ENCODE peak calls at places on chromosomes 11 and 22, in ten cellular contexts. A is lung, P is right atrium auricular region, V is BE2C, L is bronchial epithelial cell, Y is astrocyte of the spinal cord, B is cardiac muscle cell, E is BJ, R is activated B cell treated with CpG ODN at 0.5 μM for 24 hours, X is neural crest cell. Q is an unnamed sample.

GRCh38 chr11:114587398-114587953 is 8.1 kb downstream of the NXPE4 start:
- DNase-seq in A (no peak), P (no peak), V (no peak), L (no peak), Y (no peak), B (no peak), E (no peak), R (no peak), X (no peak), Q (no peak)

GRCh38 chr11:113997473-113997872 is 22.6 kb downstream of the HTR3A start:
- DNase-seq in A (no peak), P (no peak), V (no peak), L (no peak), Y (no peak), B (no peak), E (no peak), R (no peak), X (no peak), Q (no peak)

GRCh38 chr11:65591939-65592814 is 3.4 kb downstream of the KCNK7 start:
- DNase-seq in A (no peak), P (no peak), V (no peak), L (no peak), Y (peak; percentile 83), B (peak; percentile 69), E (no peak), R (no peak), X (no peak), Q (peak; percentile 65)

GRCh38 chr11:19432370-19433163 is 191.8 kb upstream of the E2F8 start:
- DNase-seq in A (no peak), P (no peak), V (no peak), L (peak; percentile 50), Y (peak; percentile 92), B (no peak), E (no peak), R (no peak), X (no peak), Q (no peak)

GRCh38 chr11:1573847-1574255 is 1.8 kb upstream of the DUSP8 start:
- DNase-seq in A (peak; percentile 71), P (no peak), V (no peak), L (no peak), Y (no peak), B (no peak), E (no peak), R (no peak), X (no peak), Q (no peak)

GRCh38 chr11:57202282-57202681 is 20.5 kb downstream of the LRRC55 start:
- DNase-seq in A (no peak), P (no peak), V (no peak), L (no peak), Y (no peak), B (no peak), E (no peak), R (no peak), X (no peak), Q (peak; percentile 79)

GRCh38 chr11:2510626-2511402 is 66.0 kb downstream of the KCNQ1 start:
- DNase-seq in A (peak; percentile 17), P (peak; percentile 50), V (peak; percentile 32), L (no peak), Y (no peak), B (no peak), E (no peak), R (peak; percentile 7), X (no peak), Q (peak; percentile 37)

GRCh38 chr11:13215157-13215556 is 62.4 kb upstream of the BMAL1 start:
- DNase-seq in A (no peak), P (no peak), V (no peak), L (peak; percentile 93), Y (peak; percentile 81), B (no peak), E (no peak), R (no peak), X (no peak), Q (no peak)

GRCh38 chr11:117457835-117458234 is 130.2 kb downstream of the CEP164 start:
- DNase-seq in A (no peak), P (no peak), V (peak; percentile 72), L (no peak), Y (no peak), B (no peak), E (no peak), R (no peak), X (no peak), Q (no peak)

GRCh38 chr11:10669258-10670033 is 24.1 kb downstream of the IRAG1 start:
- DNase-seq in A (no peak), P (no peak), V (peak; percentile 23), L (no peak), Y (peak; percentile 77), B (no peak), E (peak; percentile 85), R (no peak), X (no peak), Q (no peak)

GRCh38 chr22:43470218-43470617 is 58.4 kb downstream of the MPPED1 start:
- DNase-seq in A (no peak), P (no peak), V (no peak), L (no peak), Y (no peak), B (no peak), E (no peak), R (no peak), X (no peak), Q (no peak)

DNA sequence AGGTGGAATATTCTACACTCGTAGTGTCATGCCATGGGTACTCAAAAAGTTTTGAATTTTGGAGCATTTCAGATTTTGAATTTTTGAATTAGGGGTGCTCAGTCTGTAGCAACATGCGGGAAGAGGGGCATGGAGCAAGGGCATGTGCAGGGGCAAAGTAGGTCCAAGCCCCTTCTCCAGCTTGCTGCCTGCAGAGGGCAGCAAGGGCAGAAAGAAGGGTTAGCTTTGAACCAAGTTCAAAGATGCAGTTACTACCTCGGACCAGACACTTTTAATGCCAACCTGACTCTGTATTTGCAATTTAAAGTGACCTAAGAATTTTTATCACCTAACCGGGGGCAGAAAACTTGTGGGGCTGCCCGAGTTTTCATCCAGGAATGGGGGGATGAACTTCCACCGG is 68.2 kb downstream of the CD82 start:
- DNase-seq in A (peak; percentile 25), P (peak; percentile 42), V (no peak), L (no peak), Y (no peak), B (peak; percentile 49), E (no peak), R (no peak), X (no peak), Q (no peak)
- TF ChIP-seq CTCF in A (no peak), P (peak; percentile 57), V (peak; percentile 61), L (peak; percentile 17), Y (peak; percentile 29), B (peak; percentile 50), E (peak; percentile 35), R (no peak), X (no peak), Q (no peak)

GRCh38 chr22:44895296-44896055 is 114.3 kb downstream of the PHF21B start:
- DNase-seq in A (no peak), P (no peak), V (no peak), L (no peak), Y (no peak), B (no peak), E (no peak), R (no peak), X (no peak), Q (no peak)

GRCh38 chr22:44906248-44906936 is 103.4 kb downstream of the PHF21B start:
- DNase-seq in A (no peak), P (no peak), V (no peak), L (no peak), Y (no peak), B (no peak), E (no peak), R (no peak), X (no peak), Q (no peak)

GRCh38 chr22:44898236-44898635 is 111.6 kb downstream of the PHF21B start:
- DNase-seq in A (no peak), P (no peak), V (no peak), L (no peak), Y (no peak), B (no peak), E (no peak), R (no peak), X (no peak), Q (peak; percentile 2)

GRCh38 chr22:44906999-44907644 is 102.7 kb downstream of the PHF21B start:
- DNase-seq in A (no peak), P (no peak), V (no peak), L (no peak), Y (no peak), B (no peak), E (no peak), R (no peak), X (no peak), Q (no peak)

DNA sequence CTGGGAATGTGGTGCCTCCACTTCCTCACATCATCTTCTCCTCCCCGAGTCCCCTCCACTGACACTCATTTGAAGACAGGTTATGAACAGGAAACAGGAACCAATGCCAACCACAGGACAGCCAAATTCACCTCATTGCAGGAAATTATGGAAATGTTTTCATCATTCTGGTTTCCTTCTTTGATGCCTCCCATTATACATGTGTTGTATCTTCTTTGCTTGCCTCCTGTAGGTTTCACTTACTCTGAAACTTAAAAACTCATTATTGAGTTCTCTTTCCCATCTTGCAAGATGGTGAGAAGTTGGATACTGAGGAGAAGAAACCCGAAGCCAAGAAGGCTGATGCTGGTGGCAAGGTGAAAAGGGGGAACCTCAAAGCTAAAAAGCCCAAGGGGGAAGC is 108.5 kb downstream of the PHF21B start:
- DNase-seq in A (no peak), P (no peak), V (no peak), L (no peak), Y (no peak), B (peak; percentile 20), E (no peak), R (no peak), X (no peak), Q (no peak)
- TF ChIP-seq CTCF in A (no peak), P (no peak), V (no peak), L (no peak), Y (no peak), B (no peak), E (no peak), R (no peak), X (no peak), Q (no peak)

GRCh38 chr11:44387825-44388224 is 77.9 kb upstream of the ALX4 start:
- DNase-seq in A (no peak), P (no peak), V (no peak), L (no peak), Y (no peak), B (no peak), E (no peak), R (no peak), X (no peak), Q (no peak)
- TF ChIP-seq CTCF in A (no peak), P (no peak), V (no peak), L (no peak), Y (no peak), B (no peak), E (no peak), R (no peak), X (no peak), Q (no peak)

DNA sequence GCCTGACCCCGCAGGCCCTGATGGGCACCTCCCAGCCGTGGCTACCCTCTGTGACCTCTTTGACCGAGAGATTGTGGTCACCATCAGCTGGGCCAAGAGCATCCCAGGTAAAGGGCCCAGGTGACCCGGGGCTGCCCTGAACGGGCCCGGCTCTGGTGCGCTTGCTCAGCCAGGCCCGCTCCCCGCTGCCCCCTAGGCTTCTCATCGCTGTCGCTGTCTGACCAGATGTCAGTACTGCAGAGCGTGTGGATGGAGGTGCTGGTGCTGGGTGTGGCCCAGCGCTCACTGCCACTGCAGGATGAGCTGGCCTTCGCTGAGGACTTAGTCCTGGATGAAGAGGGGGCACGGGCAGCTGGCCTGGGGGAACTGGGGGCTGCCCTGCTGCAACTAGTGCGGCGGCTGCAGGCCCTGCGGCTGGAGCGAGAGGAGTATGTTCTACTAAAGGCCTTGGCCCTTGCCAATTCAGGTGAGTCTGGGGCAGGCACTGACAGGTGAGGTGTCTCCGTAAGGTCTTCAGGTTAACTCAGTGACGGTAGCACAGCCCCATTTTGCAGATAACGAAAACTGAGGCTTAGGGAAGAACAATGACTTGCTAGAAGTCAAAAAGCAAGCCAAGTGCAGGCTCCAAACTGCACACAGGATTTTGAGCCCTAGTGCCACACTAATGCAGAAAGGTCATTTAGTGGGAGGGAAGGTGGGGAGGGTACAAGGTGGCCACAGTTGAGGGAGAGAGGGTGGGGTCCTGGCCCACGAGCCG is 2.4 kb downstream of the TRMT112 start:
- DNase-seq in A (no peak), P (no peak), V (no peak), L (no peak), Y (no peak), B (no peak), E (no peak), R (no peak), X (no peak), Q (no peak)
- TF ChIP-seq CTCF in A (no peak), P (no peak), V (no peak), L (no peak), Y (no peak), B (no peak), E (no peak), R (no peak), X (no peak), Q (no peak)

Q was measured in glutamatergic neuron.